ENCODE peak calls at places on chromosome 6, in eight cellular contexts. One of them, this sample, is unnamed.

GRCh38 chr6:4806308-4807190 is 30.3 kb downstream of the CDYL start:
- DNase-seq in ovary: no peak
- DNase-seq in WTC11: no peak
- DNase-seq in mammary epithelial cell: peak; percentile 18
- DNase-seq in glutamatergic neuron: no peak
- DNase-seq in cardiac fibroblast: peak; percentile 22
- DNase-seq in coronary artery: no peak
- DNase-seq in GM20000: no peak
- DNase-seq in this sample: no peak

GRCh38 chr6:170082067-170082466 is 208.8 kb downstream of the DLL1 start:
- DNase-seq in ovary: no peak
- DNase-seq in WTC11: no peak
- DNase-seq in mammary epithelial cell: no peak
- DNase-seq in glutamatergic neuron: no peak
- DNase-seq in cardiac fibroblast: no peak
- DNase-seq in coronary artery: peak; percentile 55
- DNase-seq in GM20000: no peak
- DNase-seq in this sample: no peak

GRCh38 chr6:144543006-144543871 is 258.1 kb downstream of the UTRN start:
- DNase-seq in ovary: no peak
- DNase-seq in WTC11: no peak
- DNase-seq in mammary epithelial cell: peak; percentile 22
- DNase-seq in glutamatergic neuron: no peak
- DNase-seq in cardiac fibroblast: peak; percentile 11
- DNase-seq in coronary artery: no peak
- DNase-seq in GM20000: no peak
- DNase-seq in this sample: no peak

GRCh38 chr6:45618259-45618658 is 240.5 kb upstream of the SUPT3H start:
- DNase-seq in ovary: no peak
- DNase-seq in WTC11: no peak
- DNase-seq in mammary epithelial cell: no peak
- DNase-seq in glutamatergic neuron: no peak
- DNase-seq in cardiac fibroblast: no peak
- DNase-seq in coronary artery: no peak
- DNase-seq in GM20000: no peak
- DNase-seq in this sample: no peak

GRCh38 chr6:46511320-46511719 is 20.1 kb upstream of the RCAN2 start:
- DNase-seq in ovary: no peak
- DNase-seq in WTC11: no peak
- DNase-seq in mammary epithelial cell: no peak
- DNase-seq in glutamatergic neuron: no peak
- DNase-seq in cardiac fibroblast: no peak
- DNase-seq in coronary artery: no peak
- DNase-seq in GM20000: no peak
- DNase-seq in this sample: no peak

GRCh38 chr6:134176283-134176975 is 124.0 kb upstream of the SLC2A12 start:
- DNase-seq in ovary: peak; percentile 54
- DNase-seq in WTC11: peak; percentile 60
- DNase-seq in mammary epithelial cell: no peak
- DNase-seq in glutamatergic neuron: peak; percentile 67
- DNase-seq in cardiac fibroblast: peak; percentile 85
- DNase-seq in coronary artery: peak; percentile 87
- DNase-seq in GM20000: no peak
- DNase-seq in this sample: peak; percentile 63

GRCh38 chr6:66103954-66104353 is 396.9 kb upstream of the EYS start:
- DNase-seq in ovary: no peak
- DNase-seq in WTC11: no peak
- DNase-seq in mammary epithelial cell: no peak
- DNase-seq in glutamatergic neuron: no peak
- DNase-seq in cardiac fibroblast: no peak
- DNase-seq in coronary artery: no peak
- DNase-seq in GM20000: no peak
- DNase-seq in this sample: no peak

GRCh38 chr6:50120300-50120699 is 70.6 kb upstream of the DEFB112 start:
- DNase-seq in ovary: no peak
- DNase-seq in WTC11: no peak
- DNase-seq in mammary epithelial cell: peak; percentile 68
- DNase-seq in glutamatergic neuron: no peak
- DNase-seq in cardiac fibroblast: no peak
- DNase-seq in coronary artery: no peak
- DNase-seq in GM20000: no peak
- DNase-seq in this sample: no peak

GRCh38 chr6:162683135-162683534 is 44.4 kb downstream of the PRKN start:
- DNase-seq in ovary: no peak
- DNase-seq in WTC11: no peak
- DNase-seq in mammary epithelial cell: no peak
- DNase-seq in glutamatergic neuron: no peak
- DNase-seq in cardiac fibroblast: no peak
- DNase-seq in coronary artery: no peak
- DNase-seq in GM20000: no peak
- DNase-seq in this sample: no peak

GRCh38 chr6:32554269-32554919 is 24.3 kb upstream of the HLA-DRB5 start:
- DNase-seq in ovary: no peak
- DNase-seq in WTC11: no peak
- DNase-seq in mammary epithelial cell: no peak
- DNase-seq in glutamatergic neuron: no peak
- DNase-seq in cardiac fibroblast: no peak
- DNase-seq in coronary artery: no peak
- DNase-seq in GM20000: no peak
- DNase-seq in this sample: peak; percentile 34

GRCh38 chr6:113733386-113733785 is 123.8 kb upstream of the MARCKS start:
- DNase-seq in ovary: no peak
- DNase-seq in WTC11: no peak
- DNase-seq in mammary epithelial cell: no peak
- DNase-seq in glutamatergic neuron: no peak
- DNase-seq in cardiac fibroblast: no peak
- DNase-seq in coronary artery: no peak
- DNase-seq in GM20000: no peak
- DNase-seq in this sample: no peak

GRCh38 chr6:84665392-84665791 is 99.0 kb downstream of the TBX18 start:
- DNase-seq in ovary: no peak
- DNase-seq in WTC11: no peak
- DNase-seq in mammary epithelial cell: no peak
- DNase-seq in glutamatergic neuron: no peak
- DNase-seq in cardiac fibroblast: no peak
- DNase-seq in coronary artery: no peak
- DNase-seq in GM20000: no peak
- DNase-seq in this sample: no peak

GRCh38 chr6:22062807-22063408 is 233.9 kb downstream of the PRL start:
- DNase-seq in ovary: no peak
- DNase-seq in WTC11: no peak
- DNase-seq in mammary epithelial cell: no peak
- DNase-seq in glutamatergic neuron: no peak
- DNase-seq in cardiac fibroblast: no peak
- DNase-seq in coronary artery: no peak
- DNase-seq in GM20000: peak; percentile 25
- DNase-seq in this sample: no peak

GRCh38 chr6:44662461-44663121 is 275.1 kb downstream of the CDC5L start:
- DNase-seq in ovary: no peak
- DNase-seq in WTC11: peak; percentile 76
- DNase-seq in mammary epithelial cell: no peak
- DNase-seq in glutamatergic neuron: no peak
- DNase-seq in cardiac fibroblast: peak; percentile 80
- DNase-seq in coronary artery: no peak
- DNase-seq in GM20000: no peak
- DNase-seq in this sample: no peak

GRCh38 chr6:135586844-135587243 is 89.3 kb upstream of the AHI1 start:
- DNase-seq in ovary: no peak
- DNase-seq in WTC11: no peak
- DNase-seq in mammary epithelial cell: no peak
- DNase-seq in glutamatergic neuron: no peak
- DNase-seq in cardiac fibroblast: peak; percentile 43
- DNase-seq in coronary artery: no peak
- DNase-seq in GM20000: peak; percentile 20
- DNase-seq in this sample: no peak

GRCh38 chr6:161618816-161619454 is 345.1 kb upstream of the AGPAT4 start:
- DNase-seq in ovary: no peak
- DNase-seq in WTC11: peak; percentile 54
- DNase-seq in mammary epithelial cell: peak; percentile 35
- DNase-seq in glutamatergic neuron: peak; percentile 31
- DNase-seq in cardiac fibroblast: peak; percentile 51
- DNase-seq in coronary artery: no peak
- DNase-seq in GM20000: no peak
- DNase-seq in this sample: peak; percentile 36

DNA sequence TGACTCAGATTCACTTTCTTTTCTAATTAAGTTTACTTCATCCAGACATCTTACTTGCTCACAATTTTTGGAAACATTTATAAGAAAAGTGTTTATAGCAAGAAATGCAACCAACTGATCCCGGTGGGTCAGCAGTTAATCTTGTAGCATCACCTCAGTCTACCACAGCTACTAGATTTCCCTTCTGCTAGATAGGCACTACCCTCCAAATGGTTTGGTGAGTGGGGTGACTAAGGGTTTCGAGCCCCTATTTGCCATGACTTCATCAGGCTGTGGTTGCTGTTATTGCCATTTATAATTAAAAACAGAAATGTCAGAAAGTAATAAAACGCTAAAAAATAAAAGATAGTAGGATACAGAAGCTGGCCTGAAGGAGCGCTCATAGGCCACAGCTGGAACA is 930.1 kb upstream of the GJE1 start:
- DNase-seq in ovary: no peak
- DNase-seq in WTC11: no peak
- DNase-seq in mammary epithelial cell: no peak
- DNase-seq in glutamatergic neuron: no peak
- DNase-seq in cardiac fibroblast: no peak
- DNase-seq in coronary artery: no peak
- DNase-seq in GM20000: no peak
- DNase-seq in this sample: no peak
- TF ChIP-seq CTCF in ovary: no peak
- TF ChIP-seq CTCF in WTC11: no peak
- TF ChIP-seq CTCF in mammary epithelial cell: no peak
- TF ChIP-seq CTCF in glutamatergic neuron: no peak
- TF ChIP-seq CTCF in cardiac fibroblast: no peak
- TF ChIP-seq CTCF in coronary artery: no peak
- TF ChIP-seq CTCF in GM20000: no peak
- TF ChIP-seq CTCF in this sample: no peak

DNA sequence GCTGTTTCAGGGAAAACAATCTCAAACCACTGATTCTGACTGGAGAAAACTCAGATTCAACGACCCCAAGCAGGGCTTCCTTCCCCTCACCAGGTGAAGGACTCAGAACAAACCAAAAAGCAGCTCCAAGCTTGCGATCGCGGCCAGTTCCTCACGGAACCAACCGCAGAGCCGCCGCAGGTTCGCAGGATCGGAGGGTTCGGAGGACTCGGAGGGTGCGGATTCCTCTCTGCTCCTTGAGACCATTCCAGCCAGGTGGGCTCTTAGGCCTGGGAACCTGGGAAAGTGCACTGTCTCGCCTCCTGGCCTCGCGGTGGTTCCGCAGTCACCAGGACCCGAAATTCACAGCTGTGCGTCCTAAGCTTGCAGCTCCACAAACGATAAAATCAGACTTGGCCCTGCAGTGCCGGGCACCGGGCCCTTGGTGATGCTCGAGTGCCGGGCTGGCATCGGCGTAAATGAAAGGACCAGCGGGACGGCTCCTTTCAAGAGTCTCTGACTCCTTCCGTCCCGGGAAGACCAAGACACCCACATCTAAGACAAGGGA is 70.0 kb upstream of the PRSS16 start:
- DNase-seq in ovary: peak; percentile 58
- DNase-seq in WTC11: peak; percentile 81
- DNase-seq in mammary epithelial cell: peak; percentile 88
- DNase-seq in glutamatergic neuron: peak; percentile 73
- DNase-seq in cardiac fibroblast: peak; percentile 88
- DNase-seq in coronary artery: peak; percentile 91
- DNase-seq in GM20000: peak; percentile 65
- DNase-seq in this sample: peak; percentile 68
- TF ChIP-seq CTCF in ovary: no peak
- TF ChIP-seq CTCF in WTC11: no peak
- TF ChIP-seq CTCF in mammary epithelial cell: peak; percentile 69
- TF ChIP-seq CTCF in glutamatergic neuron: no peak
- TF ChIP-seq CTCF in cardiac fibroblast: peak; percentile 47
- TF ChIP-seq CTCF in coronary artery: peak; percentile 27
- TF ChIP-seq CTCF in GM20000: peak; percentile 51
- TF ChIP-seq CTCF in this sample: peak; percentile 38

DNA sequence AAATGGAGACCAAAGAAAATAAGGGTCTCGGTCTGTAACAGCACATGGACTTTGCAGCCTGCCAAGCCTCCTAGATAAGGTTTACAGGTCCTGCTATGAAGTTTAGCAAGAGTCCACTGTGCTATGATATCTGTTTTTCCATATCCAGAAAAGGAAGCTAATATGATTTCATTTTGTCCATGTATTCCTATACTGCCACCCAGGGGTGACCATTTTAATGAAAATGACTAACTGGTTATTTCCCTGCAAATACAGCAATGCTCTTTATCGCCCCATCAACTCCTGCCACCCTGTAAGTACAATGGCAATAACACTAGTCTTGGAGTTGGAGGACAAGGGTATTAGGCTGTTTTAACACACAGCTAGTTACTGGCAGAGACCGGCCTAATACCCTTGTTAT is 115.2 kb upstream of the GLP1R start:
- DNase-seq in ovary: no peak
- DNase-seq in WTC11: no peak
- DNase-seq in mammary epithelial cell: peak; percentile 32
- DNase-seq in glutamatergic neuron: no peak
- DNase-seq in cardiac fibroblast: peak; percentile 12
- DNase-seq in coronary artery: no peak
- DNase-seq in GM20000: peak; percentile 9
- DNase-seq in this sample: no peak
- TF ChIP-seq CTCF in ovary: no peak
- TF ChIP-seq CTCF in WTC11: no peak
- TF ChIP-seq CTCF in mammary epithelial cell: peak; percentile 53
- TF ChIP-seq CTCF in glutamatergic neuron: no peak
- TF ChIP-seq CTCF in cardiac fibroblast: peak; percentile 32
- TF ChIP-seq CTCF in coronary artery: no peak
- TF ChIP-seq CTCF in GM20000: no peak
- TF ChIP-seq CTCF in this sample: no peak

GRCh38 chr6:143374014-143374413 is 76.5 kb downstream of the ADAT2 start:
- DNase-seq in ovary: no peak
- DNase-seq in WTC11: no peak
- DNase-seq in mammary epithelial cell: no peak
- DNase-seq in glutamatergic neuron: no peak
- DNase-seq in cardiac fibroblast: no peak
- DNase-seq in coronary artery: no peak
- DNase-seq in GM20000: no peak
- DNase-seq in this sample: no peak
- TF ChIP-seq CTCF in ovary: no peak
- TF ChIP-seq CTCF in WTC11: no peak
- TF ChIP-seq CTCF in mammary epithelial cell: peak; percentile 6
- TF ChIP-seq CTCF in glutamatergic neuron: no peak
- TF ChIP-seq CTCF in cardiac fibroblast: no peak
- TF ChIP-seq CTCF in coronary artery: no peak
- TF ChIP-seq CTCF in GM20000: no peak
- TF ChIP-seq CTCF in this sample: no peak